ENCODE peak calls at places on chromosome 1, in six cellular contexts. One of them, this sample, is unnamed.

GRCh38 chr1:161864577-161864976 is 98.5 kb downstream of the ATF6 start:
- DNase-seq in sigmoid colon: peak
- DNase-seq in tibial nerve: peak
- DNase-seq in HepG2: peak
- DNase-seq in ovary: no peak
- DNase-seq in A549: no peak
- DNase-seq in this sample: no peak

GRCh38 chr1:209600541-209600940 is 17.0 kb downstream of the CAMK1G start:
- DNase-seq in sigmoid colon: no peak
- DNase-seq in tibial nerve: no peak
- DNase-seq in HepG2: no peak
- DNase-seq in ovary: no peak
- DNase-seq in A549: no peak
- DNase-seq in this sample: no peak

GRCh38 chr1:212557739-212558664 is 50.6 kb upstream of the ATF3 start:
- DNase-seq in sigmoid colon: peak
- DNase-seq in tibial nerve: peak
- DNase-seq in HepG2: no peak
- DNase-seq in ovary: peak
- DNase-seq in A549: no peak
- DNase-seq in this sample: peak

GRCh38 chr1:221032616-221033342 is 153.5 kb downstream of the HLX start:
- DNase-seq in sigmoid colon: no peak
- DNase-seq in tibial nerve: no peak
- DNase-seq in HepG2: no peak
- DNase-seq in ovary: no peak
- DNase-seq in A549: no peak
- DNase-seq in this sample: no peak

GRCh38 chr1:37919277-37919676 is 27.6 kb downstream of the INPP5B start:
- DNase-seq in sigmoid colon: peak
- DNase-seq in tibial nerve: no peak
- DNase-seq in HepG2: peak
- DNase-seq in ovary: no peak
- DNase-seq in A549: no peak
- DNase-seq in this sample: no peak

GRCh38 chr1:77557053-77557452 is 125.4 kb downstream of the ZZZ3 start:
- DNase-seq in sigmoid colon: no peak
- DNase-seq in tibial nerve: no peak
- DNase-seq in HepG2: no peak
- DNase-seq in ovary: no peak
- DNase-seq in A549: no peak
- DNase-seq in this sample: no peak

GRCh38 chr1:200279810-200280411 is 129.9 kb downstream of the ZNF281 start:
- DNase-seq in sigmoid colon: no peak
- DNase-seq in tibial nerve: peak
- DNase-seq in HepG2: peak
- DNase-seq in ovary: no peak
- DNase-seq in A549: peak
- DNase-seq in this sample: peak

GRCh38 chr1:223783676-223784075 is 62.1 kb downstream of the TP53BP2 start:
- DNase-seq in sigmoid colon: no peak
- DNase-seq in tibial nerve: no peak
- DNase-seq in HepG2: no peak
- DNase-seq in ovary: no peak
- DNase-seq in A549: no peak
- DNase-seq in this sample: no peak

GRCh38 chr1:151408891-151409290 is 9.5 kb downstream of the PSMB4 start:
- DNase-seq in sigmoid colon: no peak
- DNase-seq in tibial nerve: no peak
- DNase-seq in HepG2: no peak
- DNase-seq in ovary: no peak
- DNase-seq in A549: no peak
- DNase-seq in this sample: no peak

DNA sequence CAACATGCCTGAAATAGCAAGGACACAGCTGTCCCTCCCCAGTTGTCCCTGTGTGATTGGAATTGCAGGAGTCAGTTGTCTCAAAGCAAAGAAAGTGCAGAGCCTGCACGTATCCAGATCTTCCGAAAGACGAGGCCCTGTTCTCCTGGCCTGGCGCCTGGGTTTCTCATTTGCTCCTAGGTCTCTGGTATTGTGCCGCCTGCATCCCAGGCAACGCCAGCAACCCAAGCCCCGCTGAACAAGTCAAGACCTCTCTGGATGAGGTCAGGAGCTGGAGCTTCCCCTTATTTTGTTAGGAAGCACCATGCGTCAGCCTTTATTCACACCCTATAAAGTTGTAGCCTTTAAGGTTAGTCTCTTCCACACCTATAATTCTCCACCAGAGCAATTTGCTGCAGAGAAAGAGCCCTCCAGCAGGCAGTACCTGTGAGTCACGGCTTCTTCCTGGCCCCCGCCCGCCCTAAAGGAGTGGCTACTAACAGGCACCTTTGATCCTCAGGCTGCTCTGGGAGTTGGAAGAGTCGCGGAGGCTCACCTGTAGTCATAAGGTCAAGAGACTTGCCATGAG is 130.4 kb downstream of the TOMM20 start:
- DNase-seq in sigmoid colon: peak
- DNase-seq in tibial nerve: no peak
- DNase-seq in HepG2: peak
- DNase-seq in ovary: no peak
- DNase-seq in A549: peak
- DNase-seq in this sample: peak
- TF ChIP-seq EP300 in sigmoid colon: peak
- TF ChIP-seq EP300 in tibial nerve: no peak
- TF ChIP-seq EP300 in HepG2: no peak
- TF ChIP-seq EP300 in ovary: no peak
- TF ChIP-seq EP300 in A549: no peak
- TF ChIP-seq EP300 in this sample: no peak

GRCh38 chr1:246617156-246617555 is 50.9 kb downstream of the CNST start:
- DNase-seq in sigmoid colon: no peak
- DNase-seq in tibial nerve: no peak
- DNase-seq in HepG2: no peak
- DNase-seq in ovary: no peak
- DNase-seq in A549: no peak
- DNase-seq in this sample: no peak

GRCh38 chr1:246622035-246622652 is 55.9 kb downstream of the CNST start:
- DNase-seq in sigmoid colon: no peak
- DNase-seq in tibial nerve: no peak
- DNase-seq in HepG2: no peak
- DNase-seq in ovary: no peak
- DNase-seq in A549: no peak
- DNase-seq in this sample: no peak

GRCh38 chr1:246618240-246618639 is 52.0 kb downstream of the CNST start:
- DNase-seq in sigmoid colon: no peak
- DNase-seq in tibial nerve: no peak
- DNase-seq in HepG2: no peak
- DNase-seq in ovary: no peak
- DNase-seq in A549: no peak
- DNase-seq in this sample: no peak

GRCh38 chr1:246613131-246613758 is 47.0 kb downstream of the CNST start:
- DNase-seq in sigmoid colon: no peak
- DNase-seq in tibial nerve: no peak
- DNase-seq in HepG2: no peak
- DNase-seq in ovary: no peak
- DNase-seq in A549: no peak
- DNase-seq in this sample: no peak

GRCh38 chr1:246617768-246618167 is 51.5 kb downstream of the CNST start:
- DNase-seq in sigmoid colon: no peak
- DNase-seq in tibial nerve: no peak
- DNase-seq in HepG2: no peak
- DNase-seq in ovary: no peak
- DNase-seq in A549: no peak
- DNase-seq in this sample: no peak
- H3K27ac ChIP-seq in sigmoid colon: peak
- H3K27ac ChIP-seq in tibial nerve: no peak
- H3K27ac ChIP-seq in HepG2: no peak
- H3K27ac ChIP-seq in ovary: no peak
- H3K27ac ChIP-seq in A549: no peak
- H3K27ac ChIP-seq in this sample: peak

DNA sequence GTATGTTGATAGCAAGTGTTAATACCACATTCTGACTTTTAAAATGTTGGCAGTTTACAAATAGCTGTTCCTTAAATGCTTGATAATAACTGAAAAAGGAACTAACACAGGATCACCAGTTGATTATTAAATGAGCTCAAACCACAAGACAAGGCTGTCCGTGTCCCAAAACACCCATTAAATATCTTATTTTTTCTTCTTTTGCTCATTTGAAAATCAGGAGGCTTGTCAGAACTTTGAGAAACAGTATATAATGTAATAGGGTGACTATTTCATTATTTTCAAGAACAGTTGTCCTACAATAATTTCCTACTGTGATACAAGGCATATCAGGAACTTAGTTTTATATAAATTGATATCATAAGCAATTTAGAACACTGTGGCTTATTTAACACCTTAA is 2.7 kb downstream of the CDKN2C start:
- DNase-seq in sigmoid colon: no peak
- DNase-seq in tibial nerve: no peak
- DNase-seq in HepG2: no peak
- DNase-seq in ovary: no peak
- DNase-seq in A549: no peak
- DNase-seq in this sample: no peak
- H3K4me3 ChIP-seq in sigmoid colon: peak
- H3K4me3 ChIP-seq in tibial nerve: no peak
- H3K4me3 ChIP-seq in HepG2: no peak
- H3K4me3 ChIP-seq in ovary: no peak
- H3K4me3 ChIP-seq in A549: peak
- H3K4me3 ChIP-seq in this sample: no peak

DNA sequence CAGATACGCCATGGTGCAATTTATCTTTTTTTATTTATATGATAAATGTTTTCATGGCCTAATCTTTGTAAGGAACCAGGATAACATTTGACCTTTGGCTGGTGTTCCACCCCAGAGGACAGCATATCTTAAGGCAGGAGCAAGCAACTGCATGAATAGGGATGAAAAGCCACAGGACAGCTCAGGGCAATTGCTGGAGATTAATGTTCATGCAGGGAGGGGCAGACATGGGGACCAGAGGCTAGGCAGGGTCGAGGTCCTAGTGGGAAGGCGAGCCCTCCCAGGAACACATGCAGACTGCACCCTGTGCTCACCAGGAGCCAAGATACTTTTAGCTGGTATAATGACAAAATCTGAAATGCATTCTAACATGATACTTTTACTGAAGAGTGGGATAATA is 74.4 kb upstream of the HAO2 start:
- DNase-seq in sigmoid colon: no peak
- DNase-seq in tibial nerve: no peak
- DNase-seq in HepG2: no peak
- DNase-seq in ovary: no peak
- DNase-seq in A549: no peak
- DNase-seq in this sample: no peak
- TF ChIP-seq EP300 in sigmoid colon: no peak
- TF ChIP-seq EP300 in tibial nerve: no peak
- TF ChIP-seq EP300 in HepG2: no peak
- TF ChIP-seq EP300 in ovary: no peak
- TF ChIP-seq EP300 in A549: no peak
- TF ChIP-seq EP300 in this sample: no peak

This sample was measured in transverse colon.